ENCODE peak calls at places on chromosome 21, in five cellular contexts. One of them, this sample, is unnamed.

GRCh38 chr21:29187939-29188338 is 57.5 kb downstream of the MAP3K7CL start:
- DNase-seq in AG04449: peak; percentile 86
- DNase-seq in HCT116: peak; percentile 59
- DNase-seq in esophagus squamous epithelium: no peak
- DNase-seq in activated CD8-positive, alpha-beta T cell treated with anti-CD3 and anti-CD28 coated beads for 36 hours: no peak
- DNase-seq in this sample: peak; percentile 69

GRCh38 chr21:42395302-42395701 is 550 bp downstream of the TMPRSS3 start:
- DNase-seq in AG04449: no peak
- DNase-seq in HCT116: no peak
- DNase-seq in esophagus squamous epithelium: no peak
- DNase-seq in activated CD8-positive, alpha-beta T cell treated with anti-CD3 and anti-CD28 coated beads for 36 hours: no peak
- DNase-seq in this sample: no peak

GRCh38 chr21:42307106-42307505 is 8.1 kb downstream of the TFF3 start:
- DNase-seq in AG04449: no peak
- DNase-seq in HCT116: no peak
- DNase-seq in esophagus squamous epithelium: no peak
- DNase-seq in activated CD8-positive, alpha-beta T cell treated with anti-CD3 and anti-CD28 coated beads for 36 hours: no peak
- DNase-seq in this sample: no peak

GRCh38 chr21:18951291-18952038 is 547.9 kb upstream of the TMPRSS15 start:
- DNase-seq in AG04449: no peak
- DNase-seq in HCT116: no peak
- DNase-seq in esophagus squamous epithelium: no peak
- DNase-seq in activated CD8-positive, alpha-beta T cell treated with anti-CD3 and anti-CD28 coated beads for 36 hours: peak; percentile 6
- DNase-seq in this sample: no peak

GRCh38 chr21:46639489-46640386 is 4.3 kb downstream of the PRMT2 start:
- DNase-seq in AG04449: no peak
- DNase-seq in HCT116: no peak
- DNase-seq in esophagus squamous epithelium: no peak
- DNase-seq in activated CD8-positive, alpha-beta T cell treated with anti-CD3 and anti-CD28 coated beads for 36 hours: no peak
- DNase-seq in this sample: no peak

GRCh38 chr21:16420086-16420724 is 690.4 kb downstream of the USP25 start:
- DNase-seq in AG04449: no peak
- DNase-seq in HCT116: no peak
- DNase-seq in esophagus squamous epithelium: no peak
- DNase-seq in activated CD8-positive, alpha-beta T cell treated with anti-CD3 and anti-CD28 coated beads for 36 hours: no peak
- DNase-seq in this sample: no peak

GRCh38 chr21:45262041-45262581 is 25.6 kb downstream of the POFUT2 start:
- DNase-seq in AG04449: no peak
- DNase-seq in HCT116: no peak
- DNase-seq in esophagus squamous epithelium: no peak
- DNase-seq in activated CD8-positive, alpha-beta T cell treated with anti-CD3 and anti-CD28 coated beads for 36 hours: no peak
- DNase-seq in this sample: no peak

GRCh38 chr21:16069713-16070112 is 339.9 kb downstream of the USP25 start:
- DNase-seq in AG04449: no peak
- DNase-seq in HCT116: no peak
- DNase-seq in esophagus squamous epithelium: no peak
- DNase-seq in activated CD8-positive, alpha-beta T cell treated with anti-CD3 and anti-CD28 coated beads for 36 hours: no peak
- DNase-seq in this sample: no peak

GRCh38 chr21:45558044-45558721 is 15.9 kb upstream of the SLC19A1 start:
- DNase-seq in AG04449: no peak
- DNase-seq in HCT116: no peak
- DNase-seq in esophagus squamous epithelium: no peak
- DNase-seq in activated CD8-positive, alpha-beta T cell treated with anti-CD3 and anti-CD28 coated beads for 36 hours: no peak
- DNase-seq in this sample: no peak

GRCh38 chr21:26554365-26554764 is 18.7 kb downstream of the CYYR1 start:
- DNase-seq in AG04449: no peak
- DNase-seq in HCT116: no peak
- DNase-seq in esophagus squamous epithelium: no peak
- DNase-seq in activated CD8-positive, alpha-beta T cell treated with anti-CD3 and anti-CD28 coated beads for 36 hours: no peak
- DNase-seq in this sample: no peak

GRCh38 chr21:44572959-44573583 is 458 bp upstream of the KRTAP10-4 start:
- DNase-seq in AG04449: no peak
- DNase-seq in HCT116: no peak
- DNase-seq in esophagus squamous epithelium: no peak
- DNase-seq in activated CD8-positive, alpha-beta T cell treated with anti-CD3 and anti-CD28 coated beads for 36 hours: no peak
- DNase-seq in this sample: no peak

GRCh38 chr21:42162831-42163510 is 56.0 kb upstream of the ABCG1 start:
- DNase-seq in AG04449: no peak
- DNase-seq in HCT116: no peak
- DNase-seq in esophagus squamous epithelium: no peak
- DNase-seq in activated CD8-positive, alpha-beta T cell treated with anti-CD3 and anti-CD28 coated beads for 36 hours: peak; percentile 41
- DNase-seq in this sample: no peak

GRCh38 chr21:7957713-7958064 is 2563.7 kb upstream of the TPTE start:
- DNase-seq in AG04449: no peak
- DNase-seq in HCT116: no peak
- DNase-seq in esophagus squamous epithelium: no peak
- DNase-seq in activated CD8-positive, alpha-beta T cell treated with anti-CD3 and anti-CD28 coated beads for 36 hours: no peak
- DNase-seq in this sample: no peak

GRCh38 chr21:15604424-15604823 is 125.4 kb upstream of the USP25 start:
- DNase-seq in AG04449: no peak
- DNase-seq in HCT116: no peak
- DNase-seq in esophagus squamous epithelium: no peak
- DNase-seq in activated CD8-positive, alpha-beta T cell treated with anti-CD3 and anti-CD28 coated beads for 36 hours: no peak
- DNase-seq in this sample: no peak

GRCh38 chr21:30209571-30209970 is 6.3 kb downstream of the CLDN8 start:
- DNase-seq in AG04449: no peak
- DNase-seq in HCT116: no peak
- DNase-seq in esophagus squamous epithelium: no peak
- DNase-seq in activated CD8-positive, alpha-beta T cell treated with anti-CD3 and anti-CD28 coated beads for 36 hours: no peak
- DNase-seq in this sample: no peak

GRCh38 chr21:46080171-46081021 is 17.5 kb upstream of the COL6A2 start:
- DNase-seq in AG04449: no peak
- DNase-seq in HCT116: no peak
- DNase-seq in esophagus squamous epithelium: no peak
- DNase-seq in activated CD8-positive, alpha-beta T cell treated with anti-CD3 and anti-CD28 coated beads for 36 hours: no peak
- DNase-seq in this sample: no peak

GRCh38 chr21:45818276-45818903 is 163.2 kb upstream of the COL6A1 start:
- DNase-seq in AG04449: no peak
- DNase-seq in HCT116: no peak
- DNase-seq in esophagus squamous epithelium: no peak
- DNase-seq in activated CD8-positive, alpha-beta T cell treated with anti-CD3 and anti-CD28 coated beads for 36 hours: peak; percentile 31
- DNase-seq in this sample: peak; percentile 29

GRCh38 chr21:43805275-43805800 is 16.0 kb downstream of the RRP1 start:
- DNase-seq in AG04449: no peak
- DNase-seq in HCT116: no peak
- DNase-seq in esophagus squamous epithelium: no peak
- DNase-seq in activated CD8-positive, alpha-beta T cell treated with anti-CD3 and anti-CD28 coated beads for 36 hours: no peak
- DNase-seq in this sample: no peak

GRCh38 chr21:45543371-45543709 is 1.1 kb upstream of the SLC19A1 start:
- DNase-seq in AG04449: no peak
- DNase-seq in HCT116: no peak
- DNase-seq in esophagus squamous epithelium: no peak
- DNase-seq in activated CD8-positive, alpha-beta T cell treated with anti-CD3 and anti-CD28 coated beads for 36 hours: peak; percentile 20
- DNase-seq in this sample: no peak

GRCh38 chr21:45070970-45071369 is 3.4 kb upstream of the ADARB1 start:
- DNase-seq in AG04449: no peak
- DNase-seq in HCT116: no peak
- DNase-seq in esophagus squamous epithelium: no peak
- DNase-seq in activated CD8-positive, alpha-beta T cell treated with anti-CD3 and anti-CD28 coated beads for 36 hours: no peak
- DNase-seq in this sample: no peak

GRCh38 chr21:42636535-42636914 is 16.9 kb upstream of the PDE9A start:
- DNase-seq in AG04449: peak; percentile 10
- DNase-seq in HCT116: no peak
- DNase-seq in esophagus squamous epithelium: no peak
- DNase-seq in activated CD8-positive, alpha-beta T cell treated with anti-CD3 and anti-CD28 coated beads for 36 hours: no peak
- DNase-seq in this sample: peak; percentile 43

GRCh38 chr21:43864313-43864805 is 664 bp upstream of the AGPAT3 start:
- DNase-seq in AG04449: no peak
- DNase-seq in HCT116: peak; percentile 60
- DNase-seq in esophagus squamous epithelium: no peak
- DNase-seq in activated CD8-positive, alpha-beta T cell treated with anti-CD3 and anti-CD28 coated beads for 36 hours: peak; percentile 51
- DNase-seq in this sample: peak; percentile 10

GRCh38 chr21:46189213-46189958 is 5.1 kb upstream of the SPATC1L start:
- DNase-seq in AG04449: no peak
- DNase-seq in HCT116: no peak
- DNase-seq in esophagus squamous epithelium: no peak
- DNase-seq in activated CD8-positive, alpha-beta T cell treated with anti-CD3 and anti-CD28 coated beads for 36 hours: no peak
- DNase-seq in this sample: no peak

GRCh38 chr21:33370292-33370691 is 32.9 kb upstream of the IFNGR2 start:
- DNase-seq in AG04449: no peak
- DNase-seq in HCT116: no peak
- DNase-seq in esophagus squamous epithelium: no peak
- DNase-seq in activated CD8-positive, alpha-beta T cell treated with anti-CD3 and anti-CD28 coated beads for 36 hours: no peak
- DNase-seq in this sample: no peak

GRCh38 chr21:14842641-14843040 is 222.2 kb downstream of the NRIP1 start:
- DNase-seq in AG04449: no peak
- DNase-seq in HCT116: no peak
- DNase-seq in esophagus squamous epithelium: no peak
- DNase-seq in activated CD8-positive, alpha-beta T cell treated with anti-CD3 and anti-CD28 coated beads for 36 hours: no peak
- DNase-seq in this sample: no peak

GRCh38 chr21:25421327-25422028 is 185.8 kb downstream of the MRPL39 start:
- DNase-seq in AG04449: no peak
- DNase-seq in HCT116: no peak
- DNase-seq in esophagus squamous epithelium: no peak
- DNase-seq in activated CD8-positive, alpha-beta T cell treated with anti-CD3 and anti-CD28 coated beads for 36 hours: peak; percentile 84
- DNase-seq in this sample: peak; percentile 8

GRCh38 chr21:42653492-42654061 is at the start of gene PDE9A:
- DNase-seq in AG04449: no peak
- DNase-seq in HCT116: no peak
- DNase-seq in esophagus squamous epithelium: no peak
- DNase-seq in activated CD8-positive, alpha-beta T cell treated with anti-CD3 and anti-CD28 coated beads for 36 hours: peak; percentile 44
- DNase-seq in this sample: no peak

GRCh38 chr21:17497345-17497744 is 15.5 kb upstream of the CXADR start:
- DNase-seq in AG04449: no peak
- DNase-seq in HCT116: no peak
- DNase-seq in esophagus squamous epithelium: no peak
- DNase-seq in activated CD8-positive, alpha-beta T cell treated with anti-CD3 and anti-CD28 coated beads for 36 hours: no peak
- DNase-seq in this sample: no peak
- TF ChIP-seq CTCF in AG04449: no peak
- TF ChIP-seq CTCF in HCT116: no peak
- TF ChIP-seq CTCF in esophagus squamous epithelium: no peak
- TF ChIP-seq CTCF in activated CD8-positive, alpha-beta T cell treated with anti-CD3 and anti-CD28 coated beads for 36 hours: no peak
- TF ChIP-seq CTCF in this sample: no peak

DNA sequence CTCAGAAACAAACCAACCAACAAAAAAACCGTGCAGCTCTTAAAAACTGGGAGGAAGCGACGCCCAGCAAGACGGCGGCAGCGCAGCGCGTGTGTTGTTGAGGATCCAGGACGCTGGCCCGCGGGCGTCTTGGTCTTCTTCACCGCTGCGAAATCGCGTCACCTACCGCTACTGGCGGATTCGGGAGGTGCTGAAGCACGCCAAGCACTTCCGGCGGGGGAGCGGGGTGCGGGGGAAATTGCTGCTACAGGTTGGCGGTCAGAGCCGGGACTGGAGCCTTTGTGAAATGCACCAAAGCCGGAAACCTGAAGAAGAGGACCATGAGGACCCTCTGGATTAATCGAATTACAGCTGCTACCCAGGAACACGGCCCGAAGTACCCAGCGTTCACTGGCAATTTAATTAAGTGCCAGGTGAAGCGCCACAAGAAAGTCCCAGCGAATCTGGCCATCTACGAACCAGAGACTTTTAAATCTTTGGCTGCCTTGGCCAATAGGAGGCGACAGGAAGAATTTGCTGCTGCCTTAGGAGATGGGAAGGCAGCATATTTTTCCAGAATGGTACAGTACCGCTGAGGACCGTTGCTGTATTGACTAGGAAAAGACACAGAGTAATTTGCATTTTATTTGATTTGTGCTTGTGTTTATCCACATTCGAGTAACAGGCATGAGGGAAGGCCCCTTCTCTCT is 11.9 kb upstream of the RIPPLY3 start:
- DNase-seq in AG04449: no peak
- DNase-seq in HCT116: no peak
- DNase-seq in esophagus squamous epithelium: no peak
- DNase-seq in activated CD8-positive, alpha-beta T cell treated with anti-CD3 and anti-CD28 coated beads for 36 hours: peak; percentile 66
- DNase-seq in this sample: no peak
- TF ChIP-seq CTCF in AG04449: no peak
- TF ChIP-seq CTCF in HCT116: no peak
- TF ChIP-seq CTCF in esophagus squamous epithelium: no peak
- TF ChIP-seq CTCF in activated CD8-positive, alpha-beta T cell treated with anti-CD3 and anti-CD28 coated beads for 36 hours: no peak
- TF ChIP-seq CTCF in this sample: no peak

GRCh38 chr21:37759777-37760176 is 156.5 kb downstream of the KCNJ6 start:
- DNase-seq in AG04449: no peak
- DNase-seq in HCT116: no peak
- DNase-seq in esophagus squamous epithelium: no peak
- DNase-seq in activated CD8-positive, alpha-beta T cell treated with anti-CD3 and anti-CD28 coated beads for 36 hours: no peak
- DNase-seq in this sample: no peak

GRCh38 chr21:37762606-37763005 is 153.7 kb downstream of the KCNJ6 start:
- DNase-seq in AG04449: no peak
- DNase-seq in HCT116: no peak
- DNase-seq in esophagus squamous epithelium: no peak
- DNase-seq in activated CD8-positive, alpha-beta T cell treated with anti-CD3 and anti-CD28 coated beads for 36 hours: no peak
- DNase-seq in this sample: no peak

GRCh38 chr21:37757631-37758376 is 158.5 kb downstream of the KCNJ6 start:
- DNase-seq in AG04449: no peak
- DNase-seq in HCT116: no peak
- DNase-seq in esophagus squamous epithelium: no peak
- DNase-seq in activated CD8-positive, alpha-beta T cell treated with anti-CD3 and anti-CD28 coated beads for 36 hours: no peak
- DNase-seq in this sample: no peak

GRCh38 chr21:37763298-37763697 is 153.0 kb downstream of the KCNJ6 start:
- DNase-seq in AG04449: no peak
- DNase-seq in HCT116: no peak
- DNase-seq in esophagus squamous epithelium: no peak
- DNase-seq in activated CD8-positive, alpha-beta T cell treated with anti-CD3 and anti-CD28 coated beads for 36 hours: no peak
- DNase-seq in this sample: no peak

GRCh38 chr21:37758997-37759396 is 157.3 kb downstream of the KCNJ6 start:
- DNase-seq in AG04449: no peak
- DNase-seq in HCT116: no peak
- DNase-seq in esophagus squamous epithelium: no peak
- DNase-seq in activated CD8-positive, alpha-beta T cell treated with anti-CD3 and anti-CD28 coated beads for 36 hours: peak; percentile 32
- DNase-seq in this sample: peak; percentile 8
- TF ChIP-seq CTCF in AG04449: peak; percentile 94
- TF ChIP-seq CTCF in HCT116: peak; percentile 58
- TF ChIP-seq CTCF in esophagus squamous epithelium: no peak
- TF ChIP-seq CTCF in activated CD8-positive, alpha-beta T cell treated with anti-CD3 and anti-CD28 coated beads for 36 hours: peak; percentile 40
- TF ChIP-seq CTCF in this sample: peak; percentile 75

GRCh38 chr21:40465382-40465781 is 381.6 kb downstream of the DSCAM start:
- DNase-seq in AG04449: no peak
- DNase-seq in HCT116: no peak
- DNase-seq in esophagus squamous epithelium: no peak
- DNase-seq in activated CD8-positive, alpha-beta T cell treated with anti-CD3 and anti-CD28 coated beads for 36 hours: no peak
- DNase-seq in this sample: no peak

GRCh38 chr21:40472026-40472425 is 374.9 kb downstream of the DSCAM start:
- DNase-seq in AG04449: no peak
- DNase-seq in HCT116: no peak
- DNase-seq in esophagus squamous epithelium: no peak
- DNase-seq in activated CD8-positive, alpha-beta T cell treated with anti-CD3 and anti-CD28 coated beads for 36 hours: no peak
- DNase-seq in this sample: no peak

GRCh38 chr21:40471103-40471502 is 375.9 kb downstream of the DSCAM start:
- DNase-seq in AG04449: no peak
- DNase-seq in HCT116: no peak
- DNase-seq in esophagus squamous epithelium: no peak
- DNase-seq in activated CD8-positive, alpha-beta T cell treated with anti-CD3 and anti-CD28 coated beads for 36 hours: no peak
- DNase-seq in this sample: no peak

DNA sequence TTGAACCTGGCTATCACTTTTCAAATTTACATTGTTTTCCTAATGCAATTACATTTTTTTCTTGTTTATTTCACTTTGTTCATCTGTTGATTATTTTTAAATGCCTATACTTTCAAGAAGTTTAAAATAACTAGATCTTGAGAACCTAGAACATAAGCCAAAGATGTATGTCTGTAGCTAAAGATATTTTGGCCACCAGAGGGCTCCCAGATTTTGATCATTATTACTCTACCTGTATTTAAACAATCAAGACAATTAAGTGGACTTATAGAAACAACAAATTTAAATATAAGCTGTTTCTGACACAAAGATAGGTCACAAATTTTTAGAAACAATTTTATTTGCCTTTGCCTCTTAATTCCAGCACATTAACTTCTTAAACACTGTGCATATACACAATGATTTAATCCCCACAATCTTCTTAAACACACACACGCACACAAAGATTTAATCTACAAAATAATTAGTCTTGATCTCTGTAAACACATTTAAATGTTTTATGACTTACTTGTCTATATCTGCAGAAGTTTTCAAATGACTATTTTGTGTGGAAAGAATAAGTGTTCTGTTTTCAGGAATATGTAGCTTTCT is 380.0 kb downstream of the DSCAM start:
- DNase-seq in AG04449: no peak
- DNase-seq in HCT116: no peak
- DNase-seq in esophagus squamous epithelium: no peak
- DNase-seq in activated CD8-positive, alpha-beta T cell treated with anti-CD3 and anti-CD28 coated beads for 36 hours: peak; percentile 13
- DNase-seq in this sample: no peak
- TF ChIP-seq CTCF in AG04449: peak; percentile 30
- TF ChIP-seq CTCF in HCT116: peak; percentile 28
- TF ChIP-seq CTCF in esophagus squamous epithelium: no peak
- TF ChIP-seq CTCF in activated CD8-positive, alpha-beta T cell treated with anti-CD3 and anti-CD28 coated beads for 36 hours: no peak
- TF ChIP-seq CTCF in this sample: peak; percentile 15